ENCODE peak calls at places on chromosomes 1 and 21, in five cellular contexts. O is RWPE1; M is effector memory CD8-positive, alpha-beta T cell; W is iris pigment epithelial cell; P is upper lobe of left lung. U is an unnamed sample.

GRCh38 chr1:208219659-208220282 is 24.4 kb downstream of the PLXNA2 start:
- DNase-seq in O (peak), M (no peak), W (peak), P (peak), U (peak)

GRCh38 chr21:25925936-25926335 is 191.2 kb downstream of the GABPA start:
- DNase-seq in O (no peak), M (no peak), W (peak), P (no peak), U (no peak)

GRCh38 chr1:48906729-48907128 is 130.0 kb upstream of the BEND5 start:
- DNase-seq in O (no peak), M (no peak), W (no peak), P (no peak), U (no peak)

GRCh38 chr1:65265296-65266271 is 43.8 kb upstream of the DNAJC6 start:
- DNase-seq in O (peak), M (peak), W (no peak), P (no peak), U (no peak)

GRCh38 chr1:100721502-100722205 is 2.1 kb downstream of the VCAM1 start:
- DNase-seq in O (no peak), M (no peak), W (peak), P (peak), U (no peak)

GRCh38 chr1:43836267-43836951 is 97.2 kb upstream of the ARTN start:
- DNase-seq in O (peak), M (peak), W (no peak), P (peak), U (peak)

GRCh38 chr1:85838238-85838637 is 130.0 kb upstream of the ZNHIT6 start:
- DNase-seq in O (no peak), M (no peak), W (no peak), P (no peak), U (no peak)

GRCh38 chr21:8994640-8995511 is 1526.5 kb upstream of the TPTE start:
- DNase-seq in O (no peak), M (no peak), W (no peak), P (no peak), U (no peak)

GRCh38 chr1:204188959-204189639 is 7.2 kb downstream of the KISS1 start:
- DNase-seq in O (no peak), M (no peak), W (no peak), P (no peak), U (no peak)

GRCh38 chr1:23611601-23612327 is 52.5 kb upstream of the ID3 start:
- DNase-seq in O (no peak), M (no peak), W (no peak), P (no peak), U (peak)

GRCh38 chr1:228691926-228692325 is 43.4 kb upstream of the RHOU start:
- DNase-seq in O (peak), M (peak), W (peak), P (no peak), U (peak)

GRCh38 chr1:62962794-62963776 is 179.2 kb downstream of the ATG4C start:
- DNase-seq in O (peak), M (no peak), W (peak), P (peak), U (peak)

GRCh38 chr21:33373451-33373850 is 29.8 kb upstream of the IFNGR2 start:
- DNase-seq in O (no peak), M (no peak), W (no peak), P (peak), U (peak)

GRCh38 chr1:211613951-211614350 is 35.0 kb upstream of the SLC30A1 start:
- DNase-seq in O (no peak), M (no peak), W (no peak), P (no peak), U (no peak)

GRCh38 chr1:21338568-21339401 is 48.5 kb upstream of the ECE1 start:
- DNase-seq in O (no peak), M (no peak), W (peak), P (peak), U (peak)

GRCh38 chr1:178768423-178768822 is 43.4 kb downstream of the RALGPS2 start:
- DNase-seq in O (no peak), M (peak), W (peak), P (no peak), U (no peak)

GRCh38 chr1:153805042-153805745 is 30.0 kb downstream of the SLC27A3 start:
- DNase-seq in O (peak), M (peak), W (peak), P (peak), U (peak)

GRCh38 chr1:201570886-201571624 is 32.1 kb downstream of the NAV1 start:
- DNase-seq in O (no peak), M (no peak), W (no peak), P (no peak), U (no peak)

GRCh38 chr1:6675936-6676335 is 25.7 kb downstream of the DNAJC11 start:
- DNase-seq in O (no peak), M (no peak), W (peak), P (no peak), U (no peak)

GRCh38 chr1:243510928-243511327 is 255.1 kb downstream of the SDCCAG8 start:
- DNase-seq in O (no peak), M (no peak), W (peak), P (no peak), U (no peak)

GRCh38 chr1:230303069-230303468 is 123.1 kb downstream of the PGBD5 start:
- DNase-seq in O (no peak), M (no peak), W (no peak), P (no peak), U (no peak)

GRCh38 chr1:68442822-68443556 is 6.8 kb downstream of the RPE65 start:
- DNase-seq in O (peak), M (no peak), W (peak), P (no peak), U (peak)

GRCh38 chr1:158716335-158716734 is 4.2 kb downstream of the OR6K3 start:
- DNase-seq in O (no peak), M (no peak), W (no peak), P (no peak), U (no peak)

GRCh38 chr21:41901099-41901498 is 22.0 kb upstream of the PRDM15 start:
- DNase-seq in O (no peak), M (no peak), W (no peak), P (no peak), U (no peak)

GRCh38 chr1:240492832-240493440 is 119.0 kb downstream of the GREM2 start:
- DNase-seq in O (peak), M (peak), W (peak), P (no peak), U (no peak)

GRCh38 chr1:63987014-63987630 is 213.3 kb downstream of the ROR1 start:
- DNase-seq in O (no peak), M (no peak), W (peak), P (no peak), U (no peak)